ENCODE peak calls at places on chromosomes 13 and 19, in ten cellular contexts. One of them, this sample, is unnamed. For H3K36me3, the result is how much of the 10 kb centered on the place peaks cover.

GRCh38 chr19:5484398-5485285 is 29.4 kb downstream of the ZNRF4 start:
- DNase-seq in PC-3: no peak
- DNase-seq in tibial nerve: no peak
- DNase-seq in uterus: no peak
- DNase-seq in stomach: peak
- DNase-seq in endodermal cell: peak
- DNase-seq in A673: peak
- DNase-seq in mucosa of descending colon: no peak
- DNase-seq in CD8-positive, alpha-beta memory T cell: no peak
- DNase-seq in NT2/D1: peak
- DNase-seq in this sample: peak

GRCh38 chr19:33469171-33470039 is 52.2 kb downstream of the PEPD start:
- DNase-seq in PC-3: no peak
- DNase-seq in stomach: no peak
- DNase-seq in NT2/D1: no peak
- DNase-seq in CD8-positive, alpha-beta memory T cell: no peak
- DNase-seq in tibial nerve: no peak
- DNase-seq in endodermal cell: peak
- DNase-seq in uterus: no peak
- DNase-seq in mucosa of descending colon: no peak
- DNase-seq in A673: no peak
- DNase-seq in this sample: no peak

GRCh38 chr19:29715695-29716581 is 877 bp upstream of the C19orf12 start:
- DNase-seq in stomach: no peak
- DNase-seq in CD8-positive, alpha-beta memory T cell: no peak
- DNase-seq in uterus: no peak
- DNase-seq in A673: no peak
- DNase-seq in mucosa of descending colon: peak
- DNase-seq in PC-3: peak
- DNase-seq in tibial nerve: no peak
- DNase-seq in NT2/D1: no peak
- DNase-seq in endodermal cell: no peak
- DNase-seq in this sample: no peak

GRCh38 chr13:48264052-48264451 is 31.0 kb downstream of the ITM2B start:
- DNase-seq in NT2/D1: no peak
- DNase-seq in endodermal cell: no peak
- DNase-seq in PC-3: no peak
- DNase-seq in tibial nerve: no peak
- DNase-seq in A673: no peak
- DNase-seq in stomach: no peak
- DNase-seq in uterus: no peak
- DNase-seq in mucosa of descending colon: no peak
- DNase-seq in CD8-positive, alpha-beta memory T cell: no peak
- DNase-seq in this sample: no peak

GRCh38 chr13:85091835-85092234 is 707.4 kb downstream of the SLITRK6 start:
- DNase-seq in CD8-positive, alpha-beta memory T cell: no peak
- DNase-seq in uterus: no peak
- DNase-seq in endodermal cell: no peak
- DNase-seq in A673: no peak
- DNase-seq in tibial nerve: no peak
- DNase-seq in mucosa of descending colon: no peak
- DNase-seq in stomach: no peak
- DNase-seq in NT2/D1: no peak
- DNase-seq in PC-3: no peak
- DNase-seq in this sample: no peak

GRCh38 chr13:82096256-82096655 is 1755.3 kb upstream of the SPRY2 start:
- DNase-seq in A673: no peak
- DNase-seq in endodermal cell: no peak
- DNase-seq in tibial nerve: no peak
- DNase-seq in stomach: no peak
- DNase-seq in uterus: no peak
- DNase-seq in PC-3: no peak
- DNase-seq in CD8-positive, alpha-beta memory T cell: no peak
- DNase-seq in NT2/D1: no peak
- DNase-seq in mucosa of descending colon: no peak
- DNase-seq in this sample: no peak

GRCh38 chr13:99382428-99383133 is 75.4 kb upstream of the GPR183 start:
- DNase-seq in endodermal cell: peak
- DNase-seq in mucosa of descending colon: peak
- DNase-seq in CD8-positive, alpha-beta memory T cell: peak
- DNase-seq in A673: no peak
- DNase-seq in PC-3: no peak
- DNase-seq in tibial nerve: no peak
- DNase-seq in stomach: no peak
- DNase-seq in NT2/D1: no peak
- DNase-seq in uterus: no peak
- DNase-seq in this sample: no peak

GRCh38 chr13:24724714-24725113 is 39.3 kb upstream of the RNF17 start:
- DNase-seq in PC-3: no peak
- DNase-seq in CD8-positive, alpha-beta memory T cell: no peak
- DNase-seq in tibial nerve: no peak
- DNase-seq in mucosa of descending colon: no peak
- DNase-seq in stomach: no peak
- DNase-seq in A673: no peak
- DNase-seq in NT2/D1: no peak
- DNase-seq in uterus: no peak
- DNase-seq in endodermal cell: no peak
- DNase-seq in this sample: no peak

GRCh38 chr19:35843676-35844481 is 8.4 kb downstream of the NPHS1 start:
- DNase-seq in NT2/D1: no peak
- DNase-seq in CD8-positive, alpha-beta memory T cell: no peak
- DNase-seq in mucosa of descending colon: peak
- DNase-seq in tibial nerve: no peak
- DNase-seq in PC-3: no peak
- DNase-seq in A673: peak
- DNase-seq in endodermal cell: peak
- DNase-seq in stomach: peak
- DNase-seq in uterus: no peak
- DNase-seq in this sample: peak

GRCh38 chr19:37370880-37371661 is at the start of gene ZNF527:
- DNase-seq in NT2/D1: peak
- DNase-seq in tibial nerve: peak
- DNase-seq in mucosa of descending colon: peak
- DNase-seq in A673: peak
- DNase-seq in endodermal cell: peak
- DNase-seq in stomach: peak
- DNase-seq in PC-3: peak
- DNase-seq in CD8-positive, alpha-beta memory T cell: peak
- DNase-seq in uterus: peak
- DNase-seq in this sample: peak

GRCh38 chr19:30686252-30686762 is 314.1 kb downstream of the ZNF536 start:
- DNase-seq in A673: peak
- DNase-seq in PC-3: no peak
- DNase-seq in endodermal cell: peak
- DNase-seq in uterus: no peak
- DNase-seq in CD8-positive, alpha-beta memory T cell: no peak
- DNase-seq in mucosa of descending colon: no peak
- DNase-seq in stomach: no peak
- DNase-seq in tibial nerve: no peak
- DNase-seq in NT2/D1: no peak
- DNase-seq in this sample: no peak

GRCh38 chr19:3370728-3371591 is 4.6 kb downstream of the NFIC start:
- DNase-seq in uterus: no peak
- DNase-seq in CD8-positive, alpha-beta memory T cell: no peak
- DNase-seq in stomach: no peak
- DNase-seq in NT2/D1: no peak
- DNase-seq in tibial nerve: no peak
- DNase-seq in PC-3: no peak
- DNase-seq in mucosa of descending colon: no peak
- DNase-seq in endodermal cell: no peak
- DNase-seq in A673: no peak
- DNase-seq in this sample: peak

GRCh38 chr19:3370214-3370720 is 3.9 kb downstream of the NFIC start:
- DNase-seq in PC-3: no peak
- DNase-seq in A673: no peak
- DNase-seq in tibial nerve: no peak
- DNase-seq in endodermal cell: no peak
- DNase-seq in uterus: peak
- DNase-seq in stomach: no peak
- DNase-seq in mucosa of descending colon: no peak
- DNase-seq in CD8-positive, alpha-beta memory T cell: no peak
- DNase-seq in NT2/D1: no peak
- DNase-seq in this sample: peak

GRCh38 chr19:3368441-3368795 is 2.0 kb downstream of the NFIC start:
- DNase-seq in CD8-positive, alpha-beta memory T cell: no peak
- DNase-seq in A673: no peak
- DNase-seq in mucosa of descending colon: no peak
- DNase-seq in stomach: no peak
- DNase-seq in endodermal cell: no peak
- DNase-seq in tibial nerve: no peak
- DNase-seq in uterus: peak
- DNase-seq in PC-3: no peak
- DNase-seq in NT2/D1: no peak
- DNase-seq in this sample: peak

GRCh38 chr19:3368848-3369336 is 2.5 kb downstream of the NFIC start:
- DNase-seq in mucosa of descending colon: no peak
- DNase-seq in PC-3: no peak
- DNase-seq in stomach: no peak
- DNase-seq in NT2/D1: no peak
- DNase-seq in A673: no peak
- DNase-seq in tibial nerve: no peak
- DNase-seq in CD8-positive, alpha-beta memory T cell: no peak
- DNase-seq in endodermal cell: peak
- DNase-seq in uterus: no peak
- DNase-seq in this sample: no peak

GRCh38 chr19:3369337-3370213 is 3.2 kb downstream of the NFIC start:
- DNase-seq in PC-3: peak
- DNase-seq in stomach: peak
- DNase-seq in NT2/D1: no peak
- DNase-seq in tibial nerve: no peak
- DNase-seq in endodermal cell: peak
- DNase-seq in A673: peak
- DNase-seq in CD8-positive, alpha-beta memory T cell: no peak
- DNase-seq in mucosa of descending colon: peak
- DNase-seq in uterus: peak
- DNase-seq in this sample: peak
- H3K4me3 ChIP-seq in PC-3: peak
- H3K4me3 ChIP-seq in stomach: peak
- H3K4me3 ChIP-seq in NT2/D1: peak
- H3K4me3 ChIP-seq in tibial nerve: peak
- H3K4me3 ChIP-seq in endodermal cell: no peak
- H3K4me3 ChIP-seq in A673: peak
- H3K4me3 ChIP-seq in CD8-positive, alpha-beta memory T cell: no peak
- H3K4me3 ChIP-seq in mucosa of descending colon: no peak
- H3K4me3 ChIP-seq in uterus: peak
- H3K4me3 ChIP-seq in this sample: peak

GRCh38 chr13:19664481-19665230 is 31.2 kb downstream of the MPHOSPH8 start:
- DNase-seq in NT2/D1: no peak
- DNase-seq in mucosa of descending colon: no peak
- DNase-seq in stomach: no peak
- DNase-seq in CD8-positive, alpha-beta memory T cell: no peak
- DNase-seq in PC-3: no peak
- DNase-seq in tibial nerve: no peak
- DNase-seq in uterus: no peak
- DNase-seq in A673: no peak
- DNase-seq in endodermal cell: no peak
- DNase-seq in this sample: peak

GRCh38 chr13:19670147-19670546 is 36.7 kb downstream of the MPHOSPH8 start:
- DNase-seq in CD8-positive, alpha-beta memory T cell: no peak
- DNase-seq in tibial nerve: no peak
- DNase-seq in PC-3: no peak
- DNase-seq in NT2/D1: no peak
- DNase-seq in mucosa of descending colon: no peak
- DNase-seq in endodermal cell: no peak
- DNase-seq in A673: no peak
- DNase-seq in uterus: no peak
- DNase-seq in stomach: no peak
- DNase-seq in this sample: no peak

GRCh38 chr13:19672990-19673389 is 39.5 kb downstream of the MPHOSPH8 start:
- DNase-seq in stomach: no peak
- DNase-seq in endodermal cell: no peak
- DNase-seq in PC-3: no peak
- DNase-seq in mucosa of descending colon: no peak
- DNase-seq in CD8-positive, alpha-beta memory T cell: no peak
- DNase-seq in A673: no peak
- DNase-seq in uterus: no peak
- DNase-seq in tibial nerve: no peak
- DNase-seq in NT2/D1: no peak
- DNase-seq in this sample: no peak

GRCh38 chr13:19665427-19665859 is 32.0 kb downstream of the MPHOSPH8 start:
- DNase-seq in tibial nerve: no peak
- DNase-seq in PC-3: no peak
- DNase-seq in stomach: no peak
- DNase-seq in endodermal cell: peak
- DNase-seq in uterus: no peak
- DNase-seq in A673: no peak
- DNase-seq in CD8-positive, alpha-beta memory T cell: no peak
- DNase-seq in NT2/D1: no peak
- DNase-seq in mucosa of descending colon: no peak
- DNase-seq in this sample: peak

DNA sequence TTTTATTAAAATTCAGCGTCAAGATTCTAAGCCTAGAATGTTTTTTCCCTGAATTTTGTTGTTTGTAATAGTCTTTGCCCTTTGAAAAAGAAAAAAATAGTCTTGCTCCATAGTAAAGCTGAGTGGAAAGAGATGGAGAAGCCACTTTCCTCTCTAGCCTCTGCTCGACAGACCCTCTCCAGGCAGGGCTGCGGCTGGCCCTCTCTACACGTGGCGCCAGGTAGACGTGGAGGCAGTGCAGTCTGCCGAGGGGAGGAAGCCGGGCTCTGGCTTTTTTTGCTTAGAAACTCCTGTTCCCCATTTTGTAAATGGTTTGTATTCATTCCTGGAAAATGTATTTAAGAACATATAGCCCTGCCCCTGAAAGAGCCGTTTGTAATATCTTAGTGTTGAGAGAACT is 35.3 kb downstream of the MPHOSPH8 start:
- DNase-seq in PC-3: no peak
- DNase-seq in NT2/D1: no peak
- DNase-seq in uterus: no peak
- DNase-seq in CD8-positive, alpha-beta memory T cell: no peak
- DNase-seq in A673: no peak
- DNase-seq in mucosa of descending colon: no peak
- DNase-seq in stomach: no peak
- DNase-seq in endodermal cell: no peak
- DNase-seq in tibial nerve: no peak
- DNase-seq in this sample: no peak
- H3K36me3 ChIP-seq in PC-3: half or more
- H3K36me3 ChIP-seq in NT2/D1: half or more
- H3K36me3 ChIP-seq in uterus: under half
- H3K36me3 ChIP-seq in CD8-positive, alpha-beta memory T cell: half or more
- H3K36me3 ChIP-seq in A673: half or more
- H3K36me3 ChIP-seq in mucosa of descending colon: under half
- H3K36me3 ChIP-seq in stomach: under half
- H3K36me3 ChIP-seq in endodermal cell: half or more
- H3K36me3 ChIP-seq in tibial nerve: under half
- H3K36me3 ChIP-seq in this sample: under half

GRCh38 chr13:103859952-103860351 is 793.7 kb upstream of the SLC10A2 start:
- DNase-seq in mucosa of descending colon: no peak
- DNase-seq in tibial nerve: no peak
- DNase-seq in A673: no peak
- DNase-seq in PC-3: no peak
- DNase-seq in NT2/D1: no peak
- DNase-seq in CD8-positive, alpha-beta memory T cell: no peak
- DNase-seq in uterus: no peak
- DNase-seq in stomach: no peak
- DNase-seq in endodermal cell: no peak
- DNase-seq in this sample: no peak
- H3K4me3 ChIP-seq in mucosa of descending colon: no peak
- H3K4me3 ChIP-seq in tibial nerve: no peak
- H3K4me3 ChIP-seq in A673: no peak
- H3K4me3 ChIP-seq in PC-3: no peak
- H3K4me3 ChIP-seq in NT2/D1: no peak
- H3K4me3 ChIP-seq in CD8-positive, alpha-beta memory T cell: no peak
- H3K4me3 ChIP-seq in uterus: no peak
- H3K4me3 ChIP-seq in stomach: no peak
- H3K4me3 ChIP-seq in endodermal cell: no peak
- H3K4me3 ChIP-seq in this sample: no peak

GRCh38 chr19:53917356-53917755 is 8.3 kb downstream of the CACNG7 start:
- DNase-seq in A673: no peak
- DNase-seq in endodermal cell: no peak
- DNase-seq in uterus: no peak
- DNase-seq in stomach: no peak
- DNase-seq in CD8-positive, alpha-beta memory T cell: no peak
- DNase-seq in tibial nerve: no peak
- DNase-seq in NT2/D1: no peak
- DNase-seq in PC-3: no peak
- DNase-seq in mucosa of descending colon: no peak
- DNase-seq in this sample: no peak
- H3K36me3 ChIP-seq in A673: under half
- H3K36me3 ChIP-seq in endodermal cell: under half
- H3K36me3 ChIP-seq in uterus: under half
- H3K36me3 ChIP-seq in stomach: under half
- H3K36me3 ChIP-seq in CD8-positive, alpha-beta memory T cell: under half
- H3K36me3 ChIP-seq in tibial nerve: under half
- H3K36me3 ChIP-seq in NT2/D1: under half
- H3K36me3 ChIP-seq in PC-3: under half
- H3K36me3 ChIP-seq in mucosa of descending colon: under half
- H3K36me3 ChIP-seq in this sample: under half

This sample was measured in H7.